ENCODE peak calls at places on chromosome 5, in four cellular contexts. I is mucosa of descending colon, P is psoas muscle, X is epithelial cell of esophagus. Z is an unnamed sample.

GRCh38 chr5:63877961-63878360 is 84.3 kb downstream of the HTR1A start:
- DNase-seq in I (no peak), X (no peak), P (no peak), Z (no peak)

GRCh38 chr5:68423154-68423811 is 207.7 kb downstream of the PIK3R1 start:
- DNase-seq in X (no peak), I (no peak), P (no peak), Z (no peak)

GRCh38 chr5:173962436-173962835 is 26.5 kb upstream of the C5orf47 start:
- DNase-seq in I (no peak), P (no peak), X (no peak), Z (no peak)

GRCh38 chr5:140242890-140243585 is 59.9 kb downstream of the PFDN1 start:
- DNase-seq in I (no peak), P (peak), X (no peak), Z (no peak)

GRCh38 chr5:120405923-120406322 is 58.2 kb upstream of the PRR16 start:
- DNase-seq in I (no peak), X (peak), P (no peak), Z (no peak)

GRCh38 chr5:158979749-158980521 is 119.8 kb downstream of the EBF1 start:
- DNase-seq in I (peak), P (peak), X (peak), Z (no peak)

GRCh38 chr5:142803428-142804111 is 33.4 kb downstream of the ARHGAP26 start:
- DNase-seq in I (no peak), X (peak), P (peak), Z (no peak)

GRCh38 chr5:82909816-82910215 is 167.4 kb downstream of the TMEM167A start:
- DNase-seq in I (no peak), X (no peak), P (no peak), Z (no peak)

GRCh38 chr5:180612683-180613082 is 21.4 kb upstream of the SCGB3A1 start:
- DNase-seq in P (no peak), I (no peak), X (no peak), Z (no peak)

GRCh38 chr5:143585970-143586369 is 182.5 kb upstream of the NR3C1 start:
- DNase-seq in I (no peak), X (peak), P (no peak), Z (no peak)

GRCh38 chr5:1111727-1112289 is at the start of gene SLC12A7:
- DNase-seq in X (peak), P (no peak), I (peak), Z (peak)

GRCh38 chr5:151497391-151498002 is 50.1 kb downstream of the SLC36A1 start:
- DNase-seq in P (no peak), X (no peak), I (no peak), Z (no peak)

GRCh38 chr5:149268928-149269557 is 2.6 kb upstream of the AFAP1L1 start:
- DNase-seq in X (peak), P (no peak), I (no peak), Z (no peak)

GRCh38 chr5:179137001-179137642 is 76.9 kb downstream of the ZNF354C start:
- DNase-seq in X (no peak), P (no peak), I (no peak), Z (no peak)

GRCh38 chr5:761206-761771 is 23.2 kb downstream of the ZDHHC11B start:
- DNase-seq in P (no peak), X (no peak), I (no peak), Z (peak)

GRCh38 chr5:89878140-89878570 is 531.4 kb downstream of the CETN3 start:
- DNase-seq in I (peak), P (no peak), X (peak), Z (no peak)
- H3K4me3 ChIP-seq in I (no peak), P (no peak), X (no peak), Z (no peak)

GRCh38 chr5:16679863-16680262 is 63.1 kb upstream of the RETREG1 start:
- DNase-seq in I (no peak), X (no peak), P (no peak), Z (no peak)
- TF ChIP-seq CTCF in I (no peak), X (no peak), P (no peak), Z (no peak)

GRCh38 chr5:115813719-115814118 is 2.7 kb downstream of the CDO1 start:
- DNase-seq in X (no peak), I (no peak), P (no peak), Z (no peak)

GRCh38 chr5:115818821-115819220 is 2.4 kb upstream of the CDO1 start:
- DNase-seq in X (no peak), I (no peak), P (no peak), Z (no peak)

GRCh38 chr5:115815693-115816225 is 700 bp downstream of the CDO1 start:
- DNase-seq in I (no peak), X (no peak), P (no peak), Z (peak)

GRCh38 chr5:115815006-115815692 is 1.3 kb downstream of the CDO1 start:
- DNase-seq in I (no peak), X (no peak), P (no peak), Z (no peak)

DNA sequence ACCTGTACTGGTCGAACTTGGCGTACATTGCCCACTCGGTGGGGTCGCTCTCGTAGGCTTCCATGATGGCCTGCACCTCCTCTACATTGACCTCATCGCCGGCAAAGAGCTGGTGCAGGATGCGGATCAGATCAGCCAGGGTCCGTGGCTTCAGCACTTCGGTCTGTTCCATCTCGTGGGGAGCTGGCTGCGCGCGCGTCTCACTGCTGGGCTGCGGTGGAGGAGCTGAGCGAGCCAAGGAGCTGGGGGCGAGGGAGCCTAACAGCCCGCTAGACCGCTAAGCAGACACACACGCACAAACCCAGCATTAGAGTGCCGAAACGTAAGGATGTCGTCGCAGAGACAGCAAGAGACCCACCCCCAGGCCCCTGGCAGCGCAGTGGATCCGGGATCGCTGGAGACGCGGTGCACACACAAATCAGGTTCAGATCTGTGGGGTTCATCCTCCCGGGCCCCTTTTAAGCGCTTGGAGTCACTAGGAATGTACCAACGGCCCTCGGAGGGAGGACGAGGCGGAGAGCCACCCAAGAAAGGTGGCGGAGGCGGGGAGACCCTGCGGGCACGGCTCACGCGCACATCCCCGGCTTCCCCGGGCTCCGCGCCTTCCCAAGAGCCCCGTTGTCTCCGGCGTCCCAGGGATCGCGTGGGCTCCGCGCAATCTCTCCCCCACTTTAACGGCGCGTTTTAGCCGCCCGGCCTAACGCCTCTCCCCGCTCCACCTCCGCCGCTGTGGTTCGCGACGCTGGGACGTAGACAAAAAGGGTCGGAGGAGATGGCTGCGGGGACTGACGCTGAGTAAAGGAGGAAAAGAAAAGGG is at the start of gene CDO1:
- DNase-seq in X (peak), I (no peak), P (peak), Z (peak)
- H3K4me3 ChIP-seq in X (peak), I (no peak), P (peak), Z (peak)

GRCh38 chr5:126536874-126537273 is 58.1 kb downstream of the ALDH7A1 start:
- DNase-seq in I (no peak), P (no peak), X (no peak), Z (no peak)
- TF ChIP-seq CTCF in I (no peak), P (no peak), X (no peak), Z (peak)